ENCODE peak calls at places on chromosomes 5 and 9, in six cellular contexts. R, X, P, T, J and C are unnamed samples.

GRCh38 chr5:59124983-59125960 is 542.4 kb downstream of the RAB3C start:
- DNase-seq in T (no peak), P (peak; percentile 44), R (no peak), X (peak; percentile 52), J (no peak), C (no peak)

GRCh38 chr5:168985454-168985853 is 315.5 kb downstream of the SLIT3 start:
- DNase-seq in R (no peak), J (no peak), P (no peak), T (no peak), X (no peak), C (no peak)

GRCh38 chr9:114344692-114345091 is 15.0 kb downstream of the ORM2 start:
- DNase-seq in J (no peak), X (no peak), T (no peak), P (no peak), R (no peak), C (no peak)

GRCh38 chr9:87336407-87336806 is 161.3 kb upstream of the DAPK1 start:
- DNase-seq in J (no peak), T (no peak), X (peak; percentile 11), P (no peak), R (no peak), C (no peak)

GRCh38 chr5:33756481-33756880 is 135.3 kb downstream of the ADAMTS12 start:
- DNase-seq in J (no peak), T (no peak), R (no peak), X (no peak), P (no peak), C (no peak)

GRCh38 chr5:16192311-16192710 is 12.7 kb upstream of the MARCHF11 start:
- DNase-seq in R (no peak), P (no peak), X (no peak), J (no peak), T (no peak), C (no peak)

GRCh38 chr9:127004946-127005769 is 90.6 kb downstream of the RALGPS1 start:
- DNase-seq in T (no peak), X (peak; percentile 87), R (no peak), J (peak; percentile 25), P (no peak), C (peak; percentile 36)

GRCh38 chr9:136151214-136151804 is 32.6 kb upstream of the TMEM250 start:
- DNase-seq in J (no peak), R (no peak), P (no peak), X (peak; percentile 27), T (no peak), C (no peak)

GRCh38 chr9:136683755-136684154 is 3.5 kb downstream of the AGPAT2 start:
- DNase-seq in R (no peak), T (no peak), X (no peak), P (no peak), J (no peak), C (no peak)

GRCh38 chr5:172107606-172108005 is 80.4 kb downstream of the STK10 start:
- DNase-seq in X (no peak), R (no peak), T (no peak), P (no peak), J (no peak), C (no peak)

GRCh38 chr9:29332789-29333188 is 1759.5 kb upstream of the C9orf72 start:
- DNase-seq in J (no peak), X (no peak), R (no peak), T (no peak), P (no peak), C (no peak)

GRCh38 chr5:56516936-56517521 is 283.9 kb upstream of the ANKRD55 start:
- DNase-seq in J (no peak), P (no peak), T (no peak), X (peak; percentile 24), R (no peak), C (no peak)

GRCh38 chr9:115164511-115164974 is 46.6 kb upstream of the TNC start:
- DNase-seq in T (no peak), P (no peak), R (peak; percentile 37), J (no peak), X (no peak), C (peak; percentile 86)

GRCh38 chr5:172373680-172374079 is 80.6 kb downstream of the SH3PXD2B start:
- DNase-seq in T (no peak), J (no peak), R (no peak), X (no peak), P (no peak), C (no peak)